ENCODE peak calls at places on chromosomes 6 and 20, in seven cellular contexts. Y, B, A, C, M, F and P are unnamed samples.

GRCh38 chr6:46062312-46062711 is 46.7 kb upstream of the CLIC5 start:
- DNase-seq in Y (no peak), B (peak; percentile 63), A (no peak), C (no peak), M (no peak), F (no peak), P (no peak)

GRCh38 chr20:63331741-63332400 is 29.3 kb downstream of the CHRNA4 start:
- DNase-seq in Y (no peak), B (no peak), A (no peak), C (no peak), M (no peak), F (no peak), P (no peak)

GRCh38 chr6:56795852-56796532 is 153.3 kb upstream of the DST start:
- DNase-seq in Y (no peak), B (no peak), A (no peak), C (no peak), M (no peak), F (no peak), P (peak; percentile 22)

GRCh38 chr6:112475083-112475482 is 128.0 kb downstream of the RFPL4B start:
- DNase-seq in Y (no peak), B (no peak), A (no peak), C (no peak), M (no peak), F (no peak), P (no peak)

GRCh38 chr6:78525961-78526360 is 341.4 kb upstream of the IRAK1BP1 start:
- DNase-seq in Y (no peak), B (no peak), A (no peak), C (peak; percentile 18), M (peak; percentile 20), F (no peak), P (no peak)

GRCh38 chr6:111057074-111057752 is 30.1 kb upstream of the SLC16A10 start:
- DNase-seq in Y (peak; percentile 76), B (no peak), A (peak; percentile 19), C (peak; percentile 76), M (no peak), F (peak; percentile 10), P (peak; percentile 39)

GRCh38 chr6:114063956-114064355 is 93.0 kb upstream of the HDAC2 start:
- DNase-seq in Y (no peak), B (no peak), A (no peak), C (no peak), M (no peak), F (no peak), P (no peak)

GRCh38 chr6:14068133-14068532 is 49.4 kb upstream of the CD83 start:
- DNase-seq in Y (no peak), B (no peak), A (no peak), C (no peak), M (no peak), F (no peak), P (no peak)

GRCh38 chr6:107991061-107991460 is 33.1 kb upstream of the SEC63 start:
- DNase-seq in Y (no peak), B (no peak), A (no peak), C (no peak), M (no peak), F (no peak), P (no peak)

GRCh38 chr6:125104425-125104824 is 49.1 kb upstream of the TPD52L1 start:
- DNase-seq in Y (peak; percentile 66), B (no peak), A (no peak), C (peak; percentile 23), M (no peak), F (no peak), P (no peak)

GRCh38 chr6:32764050-32764449 is 718 bp upstream of the HLA-DQB2 start:
- DNase-seq in Y (no peak), B (no peak), A (no peak), C (no peak), M (no peak), F (no peak), P (no peak)

GRCh38 chr20:1377984-1378742 is 14.7 kb downstream of the FKBP1A start:
- DNase-seq in Y (no peak), B (no peak), A (no peak), C (no peak), M (no peak), F (no peak), P (no peak)

GRCh38 chr6:138517635-138518034 is 18.3 kb upstream of the NHSL1 start:
- DNase-seq in Y (peak; percentile 61), B (no peak), A (peak; percentile 51), C (peak; percentile 53), M (no peak), F (peak; percentile 48), P (peak; percentile 28)

GRCh38 chr20:1827974-1828785 is 67.0 kb upstream of the SIRPA start:
- DNase-seq in Y (no peak), B (no peak), A (no peak), C (no peak), M (peak; percentile 92), F (no peak), P (peak; percentile 58)

GRCh38 chr20:19254956-19255355 is 42.5 kb downstream of the SLC24A3 start:
- DNase-seq in Y (no peak), B (no peak), A (no peak), C (no peak), M (no peak), F (no peak), P (no peak)

GRCh38 chr6:68880050-68880449 is 245.0 kb downstream of the ADGRB3 start:
- DNase-seq in Y (no peak), B (no peak), A (no peak), C (peak; percentile 36), M (no peak), F (no peak), P (no peak)

GRCh38 chr6:55901765-55902164 is 26.4 kb upstream of the BMP5 start:
- DNase-seq in Y (no peak), B (no peak), A (no peak), C (no peak), M (no peak), F (no peak), P (no peak)

GRCh38 chr20:37342231-37343177 is 3.4 kb upstream of the SRC start:
- DNase-seq in Y (peak; percentile 44), B (peak; percentile 48), A (no peak), C (no peak), M (no peak), F (no peak), P (peak; percentile 48)

GRCh38 chr20:51526754-51527153 is 15.8 kb downstream of the NFATC2 start:
- DNase-seq in Y (no peak), B (no peak), A (no peak), C (no peak), M (no peak), F (no peak), P (no peak)